ENCODE peak calls at places on chromosome 20, in six cellular contexts. One of them, this sample, is unnamed.

GRCh38 chr20:36573103-36573797 is at the start of gene TGIF2:
- DNase-seq in HL-60: peak; percentile 55
- DNase-seq in germinal center: peak; percentile 99
- DNase-seq in activated CD8-positive, alpha-beta memory T cell treated with anti-CD3 and anti-CD28 coated beads for 4 hours: peak; percentile 85
- DNase-seq in T-cell: peak; percentile 93
- DNase-seq in NCI-H82: peak; percentile 96
- DNase-seq in this sample: peak; percentile 95

GRCh38 chr20:37990571-37991151 is 42.6 kb downstream of the TTI1 start:
- DNase-seq in activated CD8-positive, alpha-beta memory T cell treated with anti-CD3 and anti-CD28 coated beads for 4 hours: peak; percentile 36
- DNase-seq in T-cell: peak; percentile 47
- DNase-seq in NCI-H82: peak; percentile 90
- DNase-seq in HL-60: peak; percentile 60
- DNase-seq in germinal center: peak; percentile 45
- DNase-seq in this sample: peak; percentile 37

GRCh38 chr20:32128167-32128566 is 18.7 kb downstream of the TM9SF4 start:
- DNase-seq in NCI-H82: no peak
- DNase-seq in HL-60: no peak
- DNase-seq in T-cell: no peak
- DNase-seq in activated CD8-positive, alpha-beta memory T cell treated with anti-CD3 and anti-CD28 coated beads for 4 hours: no peak
- DNase-seq in germinal center: no peak
- DNase-seq in this sample: no peak

GRCh38 chr20:45998761-45999160 is 9.9 kb upstream of the MMP9 start:
- DNase-seq in T-cell: no peak
- DNase-seq in germinal center: no peak
- DNase-seq in HL-60: peak; percentile 71
- DNase-seq in activated CD8-positive, alpha-beta memory T cell treated with anti-CD3 and anti-CD28 coated beads for 4 hours: no peak
- DNase-seq in NCI-H82: no peak
- DNase-seq in this sample: peak; percentile 14

GRCh38 chr20:36101201-36101600 is 53.3 kb upstream of the EPB41L1 start:
- DNase-seq in activated CD8-positive, alpha-beta memory T cell treated with anti-CD3 and anti-CD28 coated beads for 4 hours: no peak
- DNase-seq in NCI-H82: peak; percentile 84
- DNase-seq in germinal center: no peak
- DNase-seq in HL-60: no peak
- DNase-seq in T-cell: no peak
- DNase-seq in this sample: peak; percentile 49

GRCh38 chr20:14470977-14471642 is 133.7 kb upstream of the FLRT3 start:
- DNase-seq in germinal center: no peak
- DNase-seq in NCI-H82: no peak
- DNase-seq in HL-60: no peak
- DNase-seq in T-cell: no peak
- DNase-seq in activated CD8-positive, alpha-beta memory T cell treated with anti-CD3 and anti-CD28 coated beads for 4 hours: no peak
- DNase-seq in this sample: no peak

GRCh38 chr20:33477386-33478234 is 12.3 kb upstream of the CBFA2T2 start:
- DNase-seq in activated CD8-positive, alpha-beta memory T cell treated with anti-CD3 and anti-CD28 coated beads for 4 hours: no peak
- DNase-seq in HL-60: no peak
- DNase-seq in NCI-H82: no peak
- DNase-seq in T-cell: no peak
- DNase-seq in germinal center: no peak
- DNase-seq in this sample: peak; percentile 45

GRCh38 chr20:23050847-23051627 is 1.6 kb upstream of the THBD start:
- DNase-seq in NCI-H82: peak; percentile 42
- DNase-seq in activated CD8-positive, alpha-beta memory T cell treated with anti-CD3 and anti-CD28 coated beads for 4 hours: no peak
- DNase-seq in T-cell: no peak
- DNase-seq in germinal center: no peak
- DNase-seq in HL-60: no peak
- DNase-seq in this sample: no peak

GRCh38 chr20:9131841-9132240 is 63.0 kb downstream of the PLCB4 start:
- DNase-seq in activated CD8-positive, alpha-beta memory T cell treated with anti-CD3 and anti-CD28 coated beads for 4 hours: no peak
- DNase-seq in T-cell: no peak
- DNase-seq in germinal center: no peak
- DNase-seq in NCI-H82: no peak
- DNase-seq in HL-60: no peak
- DNase-seq in this sample: no peak

GRCh38 chr20:34401741-34402455 is 38.8 kb downstream of the ITCH start:
- DNase-seq in germinal center: no peak
- DNase-seq in T-cell: no peak
- DNase-seq in HL-60: no peak
- DNase-seq in activated CD8-positive, alpha-beta memory T cell treated with anti-CD3 and anti-CD28 coated beads for 4 hours: no peak
- DNase-seq in NCI-H82: peak; percentile 30
- DNase-seq in this sample: no peak

GRCh38 chr20:24033151-24033550 is 44.6 kb upstream of the GGTLC1 start:
- DNase-seq in germinal center: no peak
- DNase-seq in T-cell: no peak
- DNase-seq in activated CD8-positive, alpha-beta memory T cell treated with anti-CD3 and anti-CD28 coated beads for 4 hours: no peak
- DNase-seq in NCI-H82: no peak
- DNase-seq in HL-60: no peak
- DNase-seq in this sample: no peak

GRCh38 chr20:4613184-4613583 is 108.5 kb upstream of the PRND start:
- DNase-seq in activated CD8-positive, alpha-beta memory T cell treated with anti-CD3 and anti-CD28 coated beads for 4 hours: no peak
- DNase-seq in germinal center: no peak
- DNase-seq in NCI-H82: no peak
- DNase-seq in HL-60: no peak
- DNase-seq in T-cell: no peak
- DNase-seq in this sample: no peak

GRCh38 chr20:64155258-64156135 is 8.8 kb upstream of the MYT1 start:
- DNase-seq in HL-60: no peak
- DNase-seq in activated CD8-positive, alpha-beta memory T cell treated with anti-CD3 and anti-CD28 coated beads for 4 hours: no peak
- DNase-seq in NCI-H82: peak; percentile 85
- DNase-seq in T-cell: no peak
- DNase-seq in germinal center: no peak
- DNase-seq in this sample: no peak

GRCh38 chr20:23136893-23137745 is 51.0 kb upstream of the CD93 start:
- DNase-seq in T-cell: no peak
- DNase-seq in germinal center: no peak
- DNase-seq in activated CD8-positive, alpha-beta memory T cell treated with anti-CD3 and anti-CD28 coated beads for 4 hours: no peak
- DNase-seq in HL-60: no peak
- DNase-seq in NCI-H82: no peak
- DNase-seq in this sample: no peak

GRCh38 chr20:10519361-10520048 is 84.4 kb downstream of the SLX4IP start:
- DNase-seq in HL-60: no peak
- DNase-seq in activated CD8-positive, alpha-beta memory T cell treated with anti-CD3 and anti-CD28 coated beads for 4 hours: no peak
- DNase-seq in T-cell: no peak
- DNase-seq in NCI-H82: no peak
- DNase-seq in germinal center: no peak
- DNase-seq in this sample: no peak

GRCh38 chr20:58570181-58570859 is 55.1 kb upstream of the APCDD1L start:
- DNase-seq in T-cell: no peak
- DNase-seq in germinal center: no peak
- DNase-seq in NCI-H82: no peak
- DNase-seq in activated CD8-positive, alpha-beta memory T cell treated with anti-CD3 and anti-CD28 coated beads for 4 hours: no peak
- DNase-seq in HL-60: no peak
- DNase-seq in this sample: no peak

GRCh38 chr20:62063981-62064787 is 1.5 kb downstream of the TAF4 start:
- DNase-seq in HL-60: no peak
- DNase-seq in activated CD8-positive, alpha-beta memory T cell treated with anti-CD3 and anti-CD28 coated beads for 4 hours: no peak
- DNase-seq in germinal center: no peak
- DNase-seq in T-cell: no peak
- DNase-seq in NCI-H82: no peak
- DNase-seq in this sample: no peak

GRCh38 chr20:62496525-62497218 is 20.9 kb upstream of the GATA5 start:
- DNase-seq in T-cell: no peak
- DNase-seq in NCI-H82: peak; percentile 75
- DNase-seq in germinal center: peak; percentile 62
- DNase-seq in activated CD8-positive, alpha-beta memory T cell treated with anti-CD3 and anti-CD28 coated beads for 4 hours: no peak
- DNase-seq in HL-60: no peak
- DNase-seq in this sample: peak; percentile 72

GRCh38 chr20:64111841-64112641 is 4.7 kb upstream of the NPBWR2 start:
- DNase-seq in HL-60: no peak
- DNase-seq in activated CD8-positive, alpha-beta memory T cell treated with anti-CD3 and anti-CD28 coated beads for 4 hours: no peak
- DNase-seq in T-cell: no peak
- DNase-seq in NCI-H82: no peak
- DNase-seq in germinal center: no peak
- DNase-seq in this sample: no peak

GRCh38 chr20:43812216-43812615 is 85.4 kb upstream of the GTSF1L start:
- DNase-seq in germinal center: no peak
- DNase-seq in T-cell: no peak
- DNase-seq in HL-60: no peak
- DNase-seq in activated CD8-positive, alpha-beta memory T cell treated with anti-CD3 and anti-CD28 coated beads for 4 hours: no peak
- DNase-seq in NCI-H82: no peak
- DNase-seq in this sample: no peak

GRCh38 chr20:4160761-4161305 is 145.5 kb upstream of the RNF24 start:
- DNase-seq in HL-60: no peak
- DNase-seq in activated CD8-positive, alpha-beta memory T cell treated with anti-CD3 and anti-CD28 coated beads for 4 hours: no peak
- DNase-seq in T-cell: no peak
- DNase-seq in NCI-H82: no peak
- DNase-seq in germinal center: no peak
- DNase-seq in this sample: peak; percentile 50

This sample was measured in OCI-LY7.